ENCODE peak calls at places on chromosomes 1 and 21, in four cellular contexts. R, B, A and S are unnamed samples.

GRCh38 chr1:11051781-11052510 is 4.9 kb upstream of the MASP2 start:
- DNase-seq in A (no peak), B (no peak), R (no peak), S (no peak)

GRCh38 chr1:172321429-172321828 is 99.1 kb upstream of the C1orf105 start:
- DNase-seq in A (no peak), B (no peak), R (no peak), S (no peak)

GRCh38 chr1:191582169-191582568 is 576.1 kb upstream of the RGS18 start:
- DNase-seq in R (no peak), A (no peak), B (no peak), S (no peak)

GRCh38 chr1:97668945-97669344 is 251.9 kb downstream of the DPYD start:
- DNase-seq in R (peak; percentile 45), B (no peak), A (no peak), S (no peak)

GRCh38 chr1:16166117-16166516 is 10.2 kb upstream of the EPHA2 start:
- DNase-seq in A (no peak), B (no peak), R (no peak), S (no peak)

GRCh38 chr21:46555225-46555617 is 49.7 kb downstream of the S100B start:
- DNase-seq in A (no peak), R (no peak), B (no peak), S (no peak)

GRCh38 chr1:228782662-228783414 is 47.6 kb downstream of the RHOU start:
- DNase-seq in A (no peak), B (no peak), R (no peak), S (no peak)

GRCh38 chr1:9110669-9111356 is 18.1 kb downstream of the GPR157 start:
- DNase-seq in A (peak; percentile 68), R (no peak), B (peak; percentile 87), S (peak; percentile 94)

GRCh38 chr1:201649776-201650607 is 111.1 kb downstream of the NAV1 start:
- DNase-seq in R (no peak), A (no peak), B (peak; percentile 86), S (peak; percentile 94)

GRCh38 chr1:63912643-63913042 is 138.8 kb downstream of the ROR1 start:
- DNase-seq in R (no peak), A (no peak), B (no peak), S (no peak)

GRCh38 chr1:41333146-41333784 is 28.0 kb upstream of the FOXO6 start:
- DNase-seq in R (peak; percentile 54), A (no peak), B (no peak), S (no peak)

GRCh38 chr1:154941332-154941995 is 4.9 kb upstream of the PMVK start:
- DNase-seq in A (no peak), R (no peak), B (no peak), S (no peak)

GRCh38 chr1:234435620-234436019 is 43.4 kb downstream of the TARBP1 start:
- DNase-seq in R (no peak), A (no peak), B (no peak), S (no peak)

GRCh38 chr1:26358411-26359384 is 4.8 kb upstream of the CRYBG2 start:
- DNase-seq in R (no peak), B (no peak), A (peak; percentile 70), S (no peak)

GRCh38 chr1:162389021-162389818 is 7.7 kb downstream of the C1orf226 start:
- DNase-seq in R (peak; percentile 23), B (no peak), A (no peak), S (no peak)

GRCh38 chr21:32413697-32414578 is 1.4 kb downstream of the EVA1C start:
- DNase-seq in R (no peak), A (no peak), B (no peak), S (no peak)

GRCh38 chr1:10861822-10862221 is 65.4 kb upstream of the CASZ1 start:
- DNase-seq in R (no peak), A (no peak), B (no peak), S (no peak)

GRCh38 chr1:109255097-109255651 is 5.8 kb downstream of the CELSR2 start:
- DNase-seq in B (no peak), R (no peak), A (no peak), S (peak; percentile 60)

GRCh38 chr1:6601865-6602668 is 602 bp downstream of the KLHL21 start:
- DNase-seq in B (peak; percentile 38), R (peak; percentile 31), A (no peak), S (peak; percentile 84)

GRCh38 chr1:236144446-236145150 is 2.3 kb downstream of the GPR137B start:
- DNase-seq in B (no peak), R (no peak), A (no peak), S (peak; percentile 78)